ENCODE peak calls at places on chromosome 16, in nine cellular contexts. H is A549, Z is GM12878, Y is ovary, M is transverse colon, X is body of pancreas, U is sigmoid colon, Q is adrenal gland, C is IMR-90. N is an unnamed sample.
A peak's percentile ranks its signal among the peaks of the same experiment; 100 is the strongest.

GRCh38 chr16:82888616-82889015 is 261.8 kb downstream of the CDH13 start:
- DNase-seq in X (no peak), Y (no peak), Z (no peak), H (no peak), C (peak; percentile 95), Q (no peak), U (no peak), M (no peak), N (no peak)

GRCh38 chr16:86946396-86946795 is 368.0 kb downstream of the FOXL1 start:
- DNase-seq in U (no peak), Z (no peak), X (no peak), Y (no peak), C (peak; percentile 34), H (peak; percentile 11), M (no peak), Q (no peak), N (peak; percentile 7)

GRCh38 chr16:66176731-66177130 is 189.8 kb upstream of the CDH5 start:
- DNase-seq in U (no peak), Y (no peak), Q (no peak), Z (no peak), H (no peak), C (no peak), X (no peak), M (no peak), N (no peak)

GRCh38 chr16:1363501-1364041 is 11.8 kb downstream of the GNPTG start:
- DNase-seq in X (peak; percentile 77), Q (peak; percentile 85), C (peak; percentile 12), Z (no peak), U (no peak), M (peak; percentile 65), H (peak; percentile 67), Y (no peak), N (peak; percentile 84)

GRCh38 chr16:21184834-21185233 is 26.4 kb downstream of the LDAF1 start:
- DNase-seq in Z (no peak), U (no peak), C (no peak), H (no peak), Q (no peak), M (no peak), Y (no peak), X (no peak), N (no peak)

GRCh38 chr16:29664133-29664912 is 1.3 kb downstream of the SPN start:
- DNase-seq in M (peak; percentile 32), U (no peak), H (no peak), X (peak; percentile 15), Z (no peak), C (no peak), Y (no peak), Q (peak; percentile 31), N (peak; percentile 75)

GRCh38 chr16:19980866-19981265 is 92.8 kb downstream of the GPR139 start:
- DNase-seq in M (no peak), C (peak; percentile 3), Z (no peak), X (peak; percentile 15), Q (no peak), H (peak; percentile 39), U (no peak), Y (no peak), N (no peak)

GRCh38 chr16:27312580-27313421 is 973 bp upstream of the IL4R start:
- DNase-seq in H (no peak), Q (no peak), Y (no peak), C (no peak), M (no peak), Z (no peak), X (no peak), U (peak; percentile 51), N (peak; percentile 36)

GRCh38 chr16:14489460-14489859 is 140.6 kb downstream of the PARN start:
- DNase-seq in Q (peak; percentile 67), X (no peak), C (peak; percentile 15), M (no peak), Y (no peak), H (peak; percentile 85), U (no peak), Z (no peak), N (no peak)

GRCh38 chr16:88743693-88744519 is 37.6 kb downstream of the CTU2 start:
- DNase-seq in Y (peak; percentile 60), H (peak; percentile 77), Q (peak; percentile 84), M (peak; percentile 87), Z (no peak), U (peak; percentile 91), C (peak; percentile 55), X (peak; percentile 86), N (peak; percentile 88)

GRCh38 chr16:54554581-54554980 is 268.0 kb upstream of the IRX3 start:
- DNase-seq in Y (no peak), M (no peak), X (no peak), Z (no peak), U (no peak), H (no peak), C (no peak), Q (no peak), N (no peak)

GRCh38 chr16:4500283-4500682 is 24.1 kb downstream of the HMOX2 start:
- DNase-seq in Z (no peak), X (peak; percentile 50), C (peak; percentile 88), H (peak; percentile 33), U (no peak), M (no peak), Q (peak; percentile 77), Y (no peak), N (no peak)

GRCh38 chr16:19765860-19766553 is 47.9 kb downstream of the IQCK start:
- DNase-seq in Z (no peak), Y (no peak), Q (peak; percentile 42), M (peak; percentile 16), C (no peak), H (no peak), X (peak; percentile 64), U (peak; percentile 70), N (no peak)

GRCh38 chr16:85202631-85203461 is 90.6 kb upstream of the CIBAR2 start:
- DNase-seq in X (peak; percentile 96), C (peak; percentile 96), H (no peak), M (peak; percentile 74), Z (no peak), U (peak; percentile 98), Q (peak; percentile 97), Y (peak; percentile 96), N (no peak)

DNA sequence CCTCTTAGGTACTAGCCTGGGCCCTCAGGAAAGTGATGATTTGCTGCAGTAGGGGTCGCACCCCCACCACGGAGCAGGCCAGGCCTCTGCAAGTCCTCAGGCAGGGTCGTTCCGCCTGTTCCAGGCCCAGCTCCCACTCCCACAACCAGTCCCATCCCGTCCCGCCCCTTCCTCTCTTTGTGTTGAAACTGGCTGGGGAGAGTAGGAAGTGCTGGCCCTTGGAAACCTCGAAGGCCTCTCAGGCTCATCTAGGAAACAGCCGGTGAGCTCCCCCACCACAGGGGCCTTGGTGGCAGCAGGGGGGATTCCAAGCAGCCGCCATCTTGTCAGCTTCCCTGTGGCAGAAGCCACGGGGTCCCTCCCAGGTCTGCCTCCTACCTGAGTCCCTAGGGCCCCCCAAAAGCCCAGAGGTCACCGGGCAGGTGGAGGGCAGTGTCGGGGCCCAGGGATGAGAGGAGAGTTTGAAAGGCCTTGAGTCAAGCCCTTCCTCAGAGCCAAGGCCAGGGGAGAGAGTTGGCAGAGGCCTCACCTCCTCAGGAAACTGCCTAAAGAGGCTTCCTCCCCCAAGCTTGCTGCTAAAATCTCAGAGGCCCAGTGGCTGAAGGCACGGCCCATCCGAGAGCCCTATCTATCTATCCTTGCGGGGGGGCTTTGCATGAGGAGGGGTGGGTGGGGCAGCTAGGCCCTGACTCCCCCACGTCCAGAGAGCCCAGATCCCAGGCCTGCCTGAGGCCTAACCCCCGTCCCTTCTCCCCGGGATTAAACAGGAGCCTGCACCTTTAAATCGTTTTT is 22.2 kb downstream of the MMP15 start:
- DNase-seq in C (no peak), Z (no peak), Q (no peak), U (no peak), M (no peak), X (no peak), H (no peak), Y (no peak), N (no peak)
- H3K4me1 ChIP-seq in C (no peaks in the 10 kb centered on the region), Z (no peaks in the 10 kb centered on the region), Q (no peaks in the 10 kb centered on the region), U (no peaks in the 10 kb centered on the region), M (peaks cover 4% of the 10 kb centered on the region), X (peaks cover 18% of the 10 kb centered on the region), H (no peaks in the 10 kb centered on the region), Y (no peaks in the 10 kb centered on the region), N (no peaks in the 10 kb centered on the region)

GRCh38 chr16:10579965-10580918 is at the start of gene EMP2:
- DNase-seq in X (peak; percentile 81), C (peak; percentile 65), H (peak; percentile 75), M (peak; percentile 87), Q (peak; percentile 60), U (peak; percentile 93), Y (peak; percentile 88), Z (no peak), N (peak; percentile 85)
- TF ChIP-seq POLR2A in X (peak; percentile 51), C (peak; percentile 69), H (peak; percentile 58), M (peak; percentile 80), Q (no peak), U (peak; percentile 75), Y (peak; percentile 86), Z (no peak), N (peak; percentile 71)

DNA sequence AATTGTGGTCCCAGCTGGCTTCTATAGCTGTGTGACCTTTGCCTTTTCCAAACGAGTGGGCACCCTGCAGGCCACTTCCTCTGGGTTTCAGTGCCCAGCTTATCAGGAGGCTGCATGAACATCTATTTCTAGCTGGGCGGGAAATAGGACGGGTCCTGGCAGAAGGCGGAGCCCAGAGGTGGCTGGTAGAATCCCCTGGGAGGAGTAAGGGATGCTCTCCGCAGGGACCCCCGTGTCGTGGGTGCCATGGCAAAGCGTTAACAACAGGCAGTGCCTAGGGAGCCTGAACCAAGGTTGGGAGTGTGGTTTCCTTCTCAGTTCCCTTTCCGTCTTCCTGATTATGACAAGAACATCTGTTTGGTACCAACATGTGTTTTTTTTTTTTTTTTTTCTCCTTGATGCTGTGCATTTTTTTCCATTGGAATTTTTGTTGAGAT is 58.2 kb downstream of the PLCG2 start:
- DNase-seq in C (no peak), Z (no peak), Q (no peak), H (no peak), Y (no peak), M (no peak), X (no peak), U (peak; percentile 50), N (no peak)
- H3K4me1 ChIP-seq in C (no peaks in the 10 kb centered on the region), Z (peaks cover 89% of the 10 kb centered on the region), Q (no peaks in the 10 kb centered on the region), H (no peaks in the 10 kb centered on the region), Y (no peaks in the 10 kb centered on the region), M (no peaks in the 10 kb centered on the region), X (no peaks in the 10 kb centered on the region), U (no peaks in the 10 kb centered on the region), N (peaks cover 42% of the 10 kb centered on the region)

GRCh38 chr16:73171380-73171779 is 123.5 kb upstream of the ZFHX3 start:
- DNase-seq in Q (no peak), Y (no peak), Z (no peak), X (no peak), M (peak; percentile 29), H (no peak), C (no peak), U (no peak), N (no peak)

GRCh38 chr16:73170587-73170986 is 122.7 kb upstream of the ZFHX3 start:
- DNase-seq in X (peak; percentile 17), U (no peak), Y (no peak), M (no peak), Q (peak; percentile 25), C (no peak), Z (no peak), H (no peak), N (no peak)

GRCh38 chr16:73173396-73173795 is 125.5 kb upstream of the ZFHX3 start:
- DNase-seq in X (no peak), C (no peak), M (no peak), U (no peak), Y (no peak), Q (no peak), H (no peak), Z (no peak), N (no peak)

GRCh38 chr16:73171901-73172619 is 124.1 kb upstream of the ZFHX3 start:
- DNase-seq in Z (no peak), C (no peak), U (no peak), X (peak; percentile 11), M (no peak), H (no peak), Y (no peak), Q (no peak), N (no peak)

GRCh38 chr16:73172621-73173312 is 124.8 kb upstream of the ZFHX3 start:
- DNase-seq in U (peak; percentile 89), Y (peak; percentile 75), Q (peak; percentile 84), X (peak; percentile 96), C (peak; percentile 91), Z (no peak), M (peak; percentile 86), H (no peak), N (peak; percentile 61)
- TF ChIP-seq POLR2A in U (no peak), Y (no peak), Q (no peak), X (no peak), C (no peak), Z (no peak), M (no peak), H (no peak), N (no peak)